ENCODE peak calls at places on chromosomes 11 and 22, in six cellular contexts. A is upper lobe of right lung, N is neural crest cell, Z is Calu3, C is GM12865, J is fibroblast of mammary gland. R is an unnamed sample.

GRCh38 chr11:88338223-88338661 is 706 bp upstream of the CTSC start:
- DNase-seq in A (peak; percentile 73), N (no peak), Z (peak; percentile 48), C (peak; percentile 85), J (peak; percentile 84), R (peak; percentile 66)

GRCh38 chr11:102864724-102865123 is 10.1 kb downstream of the MMP12 start:
- DNase-seq in A (no peak), N (no peak), Z (no peak), C (no peak), J (no peak), R (no peak)

GRCh38 chr11:131504199-131504949 is 134.0 kb downstream of the NTM start:
- DNase-seq in A (no peak), N (peak; percentile 12), Z (no peak), C (no peak), J (no peak), R (no peak)

GRCh38 chr11:66418168-66418985 is 2.5 kb upstream of the NPAS4 start:
- DNase-seq in A (no peak), N (peak; percentile 91), Z (peak; percentile 77), C (peak; percentile 57), J (peak; percentile 94), R (peak; percentile 93)

GRCh38 chr11:10716122-10716521 is 22.6 kb upstream of the IRAG1 start:
- DNase-seq in A (no peak), N (no peak), Z (no peak), C (no peak), J (peak; percentile 30), R (peak; percentile 26)

GRCh38 chr11:122423886-122424285 is 231.6 kb upstream of the UBASH3B start:
- DNase-seq in A (no peak), N (no peak), Z (no peak), C (no peak), J (no peak), R (no peak)

GRCh38 chr11:83827520-83827919 is 541.4 kb upstream of the CCDC90B start:
- DNase-seq in A (no peak), N (no peak), Z (no peak), C (no peak), J (peak; percentile 14), R (peak; percentile 26)

GRCh38 chr11:79244175-79244804 is 196.5 kb downstream of the TENM4 start:
- DNase-seq in A (no peak), N (no peak), Z (no peak), C (no peak), J (peak; percentile 98), R (peak; percentile 93)

GRCh38 chr11:41074318-41074717 is 385.1 kb downstream of the LRRC4C start:
- DNase-seq in A (no peak), N (no peak), Z (no peak), C (no peak), J (no peak), R (no peak)

GRCh38 chr11:64258946-64259532 is 7.7 kb downstream of the PLCB3 start:
- DNase-seq in A (no peak), N (no peak), Z (no peak), C (no peak), J (no peak), R (no peak)

GRCh38 chr11:75425422-75425821 is 7.6 kb downstream of the KLHL35 start:
- DNase-seq in A (no peak), N (no peak), Z (no peak), C (no peak), J (no peak), R (no peak)

GRCh38 chr11:2194877-2195755 is 23.5 kb upstream of the TH start:
- DNase-seq in A (no peak), N (peak; percentile 86), Z (peak; percentile 70), C (peak; percentile 26), J (peak; percentile 4), R (peak; percentile 15)

GRCh38 chr11:44737222-44737621 is 10.5 kb downstream of the TSPAN18 start:
- DNase-seq in A (no peak), N (no peak), Z (no peak), C (no peak), J (no peak), R (no peak)

GRCh38 chr11:88410056-88410455 is 72.5 kb upstream of the CTSC start:
- DNase-seq in A (no peak), N (no peak), Z (no peak), C (no peak), J (no peak), R (no peak)

GRCh38 chr22:36244522-36245391 is 5.4 kb upstream of the APOL2 start:
- DNase-seq in A (no peak), N (no peak), Z (no peak), C (no peak), J (peak; percentile 65), R (peak; percentile 46)

GRCh38 chr11:35933572-35933925 is 10.3 kb upstream of the LDLRAD3 start:
- DNase-seq in A (no peak), N (no peak), Z (no peak), C (no peak), J (peak; percentile 30), R (no peak)

GRCh38 chr11:2975594-2975993 is 16.5 kb downstream of the NAP1L4 start:
- DNase-seq in A (no peak), N (no peak), Z (peak; percentile 19), C (peak; percentile 65), J (peak; percentile 60), R (peak; percentile 42)

GRCh38 chr22:23036684-23037428 is 33.5 kb upstream of the GNAZ start:
- DNase-seq in A (no peak), N (no peak), Z (no peak), C (no peak), J (peak; percentile 47), R (no peak)

GRCh38 chr11:67705264-67705663 is 30.8 kb upstream of the ALDH3B2 start:
- DNase-seq in A (no peak), N (no peak), Z (no peak), C (no peak), J (no peak), R (no peak)

GRCh38 chr22:49290711-49291110 is 537.0 kb downstream of the BRD1 start:
- DNase-seq in A (no peak), N (no peak), Z (no peak), C (no peak), J (no peak), R (no peak)

GRCh38 chr22:44738347-44738715 is 14.0 kb upstream of the ARHGAP8 start:
- DNase-seq in A (no peak), N (no peak), Z (peak; percentile 75), C (no peak), J (no peak), R (no peak)

GRCh38 chr22:35977136-35977535 is 51.5 kb downstream of the RBFOX2 start:
- DNase-seq in A (no peak), N (no peak), Z (no peak), C (no peak), J (no peak), R (peak; percentile 45)

GRCh38 chr11:46461461-46461927 is 69.9 kb upstream of the CHRM4 start:
- DNase-seq in A (no peak), N (no peak), Z (no peak), C (no peak), J (no peak), R (peak; percentile 31)

GRCh38 chr11:2569731-2570210 is 125.0 kb downstream of the KCNQ1 start:
- DNase-seq in A (peak; percentile 60), N (no peak), Z (no peak), C (no peak), J (no peak), R (no peak)

GRCh38 chr11:119625206-119625988 is 103.6 kb downstream of the NECTIN1 start:
- DNase-seq in A (no peak), N (no peak), Z (no peak), C (no peak), J (peak; percentile 7), R (no peak)

GRCh38 chr11:119622454-119623143 is 106.4 kb downstream of the NECTIN1 start:
- DNase-seq in A (no peak), N (no peak), Z (no peak), C (no peak), J (no peak), R (no peak)

GRCh38 chr11:119626197-119626909 is 102.6 kb downstream of the NECTIN1 start:
- DNase-seq in A (no peak), N (no peak), Z (no peak), C (no peak), J (no peak), R (no peak)

GRCh38 chr11:119623682-119624081 is 105.3 kb downstream of the NECTIN1 start:
- DNase-seq in A (no peak), N (no peak), Z (no peak), C (no peak), J (no peak), R (no peak)

DNA sequence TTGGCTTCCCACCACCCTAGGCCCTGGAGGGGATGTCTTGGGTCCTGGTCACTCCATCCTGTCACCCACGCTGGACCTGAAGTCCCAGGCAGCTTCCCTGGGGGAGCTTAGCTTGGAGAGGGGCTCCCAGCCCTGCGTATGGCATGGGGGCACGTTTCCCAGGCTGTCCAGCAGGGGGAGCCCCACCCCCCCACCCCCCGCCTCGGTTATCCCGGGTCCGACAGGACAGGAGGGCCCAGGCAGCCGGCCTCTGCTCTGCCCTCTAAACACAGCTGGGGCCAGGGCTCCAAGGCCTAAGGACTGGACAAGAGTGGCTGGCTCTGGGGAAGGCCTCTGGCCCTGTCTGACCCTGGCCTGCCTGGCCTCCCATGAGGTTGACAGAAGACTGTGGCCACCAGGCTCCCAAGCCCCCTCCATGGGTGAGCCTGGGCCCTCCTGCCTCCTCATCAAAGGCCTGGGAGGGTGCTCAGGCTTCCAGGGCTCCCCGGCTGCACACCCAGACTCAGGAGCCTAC is 104.8 kb downstream of the NECTIN1 start:
- DNase-seq in A (no peak), N (no peak), Z (no peak), C (no peak), J (no peak), R (no peak)
- TF ChIP-seq CTCF in A (peak; percentile 65), N (peak; percentile 67), Z (peak; percentile 49), C (peak; percentile 62), J (peak; percentile 24), R (peak; percentile 47)

GRCh38 chr11:762421-763072 is 14.7 kb downstream of the GATD1 start:
- DNase-seq in A (no peak), N (no peak), Z (peak; percentile 77), C (no peak), J (peak; percentile 91), R (peak; percentile 65)
- TF ChIP-seq CTCF in A (peak; percentile 13), N (peak; percentile 26), Z (peak; percentile 57), C (peak; percentile 13), J (peak; percentile 19), R (peak; percentile 30)

DNA sequence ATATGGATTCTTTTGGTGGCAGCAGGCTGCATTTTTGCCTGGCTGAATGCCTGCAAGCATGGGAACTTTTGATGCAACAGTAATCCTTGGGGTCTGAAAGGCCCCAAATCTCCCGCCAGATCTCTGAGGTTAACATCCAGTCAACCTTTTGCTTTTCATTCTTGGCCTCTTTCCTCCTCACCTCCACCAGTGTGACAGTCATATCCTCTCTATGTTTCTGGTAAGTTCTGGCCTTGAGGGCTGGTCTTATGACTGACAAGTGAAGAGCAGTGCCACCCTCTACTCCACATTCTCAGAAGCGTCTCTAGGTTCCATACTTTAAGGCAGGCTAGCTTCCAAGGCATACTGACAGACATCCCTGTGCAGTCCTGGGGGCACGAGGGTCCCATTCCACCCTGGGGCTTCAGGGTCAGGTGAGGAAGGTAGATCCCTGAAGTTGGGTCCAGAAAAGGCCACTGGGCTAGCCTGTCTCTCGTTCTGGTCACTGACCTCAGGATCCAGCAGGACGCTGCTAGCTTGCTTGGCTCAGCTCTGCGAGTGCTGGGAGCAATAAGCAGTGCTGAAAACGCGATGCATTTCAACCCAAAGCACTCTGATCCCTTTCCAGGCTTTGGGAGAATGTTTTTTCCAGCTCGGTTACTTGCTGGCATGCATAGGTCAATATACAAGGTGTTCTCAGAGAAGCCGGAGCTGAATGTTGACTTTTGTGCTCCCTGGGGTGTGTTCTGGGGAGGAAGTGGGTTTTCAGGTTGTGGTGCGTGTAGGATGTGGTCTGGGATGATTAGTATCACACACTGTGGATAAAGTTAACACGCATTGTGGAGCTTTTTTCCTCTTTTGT is 75.2 kb downstream of the PTPRJ start:
- DNase-seq in A (no peak), N (no peak), Z (peak; percentile 66), C (peak; percentile 61), J (peak; percentile 40), R (peak; percentile 87)
- TF ChIP-seq CTCF in A (no peak), N (no peak), Z (no peak), C (no peak), J (no peak), R (no peak)

GRCh38 chr11:105609341-105609781 is 512 bp upstream of the GRIA4 start:
- DNase-seq in A (no peak), N (peak; percentile 16), Z (peak; percentile 20), C (peak; percentile 36), J (peak; percentile 5), R (peak; percentile 25)
- TF ChIP-seq CTCF in A (peak; percentile 20), N (peak; percentile 66), Z (no peak), C (peak; percentile 35), J (peak; percentile 27), R (peak; percentile 62)